ENCODE peak calls at places on chromosomes 12 and 14, in nine cellular contexts. T is HFF-Myc, W is lung, O is dorsolateral prefrontal cortex, B is spleen, D is astrocyte of the spinal cord, J is tibial artery, I is fibroblast of the aortic adventitia, S is mammary epithelial cell. G is an unnamed sample.

GRCh38 chr14:87971010-87971409 is 22.0 kb downstream of the GALC start:
- DNase-seq in O (no peak), I (no peak), J (no peak), S (no peak), T (no peak), D (no peak), B (no peak), W (no peak), G (no peak)

GRCh38 chr12:107092669-107093546 is 441 bp downstream of the CRY1 start:
- DNase-seq in B (peak), D (no peak), S (no peak), W (peak), I (peak), O (peak), T (no peak), J (peak), G (peak)

GRCh38 chr14:65334765-65335411 is 77.6 kb upstream of the FUT8 start:
- DNase-seq in B (no peak), J (no peak), O (no peak), I (no peak), W (no peak), D (no peak), T (no peak), S (no peak), G (no peak)

GRCh38 chr14:64337901-64338615 is 43.9 kb upstream of the ESR2 start:
- DNase-seq in W (no peak), I (peak), O (peak), J (peak), T (peak), S (peak), B (peak), D (peak), G (peak)

GRCh38 chr12:66813137-66813867 is 134.4 kb upstream of the GRIP1 start:
- DNase-seq in B (no peak), W (no peak), J (no peak), I (no peak), D (no peak), O (no peak), S (peak), T (no peak), G (no peak)

GRCh38 chr14:93271111-93271510 is 61.7 kb downstream of the BTBD7 start:
- DNase-seq in O (no peak), J (no peak), W (no peak), D (no peak), I (no peak), S (no peak), B (no peak), T (no peak), G (no peak)

GRCh38 chr12:51887476-51888315 is at the start of gene ANKRD33:
- DNase-seq in J (no peak), B (peak), I (no peak), D (no peak), T (no peak), S (no peak), W (no peak), O (no peak), G (no peak)

GRCh38 chr12:99152337-99152736 is 495.2 kb upstream of the GARIN6 start:
- DNase-seq in I (no peak), W (no peak), B (no peak), J (no peak), O (no peak), D (no peak), T (no peak), S (no peak), G (no peak)

GRCh38 chr14:84760506-84760905 is 769.4 kb upstream of the FLRT2 start:
- DNase-seq in S (no peak), W (no peak), B (no peak), J (no peak), D (no peak), T (no peak), I (no peak), O (no peak), G (peak)

GRCh38 chr14:91924871-91925726 is 22.4 kb downstream of the FBLN5 start:
- DNase-seq in W (no peak), B (no peak), O (no peak), T (no peak), S (peak), I (peak), D (no peak), J (no peak), G (peak)

GRCh38 chr12:118136559-118137003 is 657 bp downstream of the PEBP1 start:
- DNase-seq in B (peak), J (peak), S (peak), O (peak), T (no peak), W (peak), I (peak), D (peak), G (peak)

GRCh38 chr12:105933671-105934665 is 204.8 kb downstream of the NUAK1 start:
- DNase-seq in S (peak), B (no peak), I (peak), J (peak), D (peak), O (peak), T (peak), W (peak), G (peak)

GRCh38 chr12:123771261-123771660 is 9.2 kb downstream of the DNAH10 start:
- DNase-seq in S (no peak), J (no peak), W (no peak), B (no peak), O (no peak), D (no peak), T (no peak), I (no peak), G (no peak)

GRCh38 chr12:116361404-116362223 is 84.1 kb upstream of the MED13L start:
- DNase-seq in D (no peak), B (peak), W (no peak), S (no peak), J (no peak), T (no peak), I (no peak), O (no peak), G (no peak)

GRCh38 chr14:78341827-78342389 is 171.7 kb downstream of the NRXN3 start:
- DNase-seq in S (no peak), W (no peak), D (no peak), B (no peak), T (no peak), I (no peak), O (no peak), J (no peak), G (no peak)

GRCh38 chr14:23359167-23359626 is 5.8 kb downstream of the EFS start:
- DNase-seq in T (no peak), J (no peak), I (no peak), O (no peak), W (no peak), D (no peak), S (no peak), B (peak), G (no peak)

GRCh38 chr14:92058006-92058917 is 18.4 kb upstream of the TRIP11 start:
- DNase-seq in S (no peak), O (no peak), I (no peak), D (no peak), B (no peak), T (no peak), W (no peak), J (no peak), G (no peak)

GRCh38 chr14:81303258-81303935 is 82.6 kb upstream of the GTF2A1 start:
- DNase-seq in S (peak), B (peak), J (no peak), I (no peak), D (no peak), W (peak), O (no peak), T (no peak), G (no peak)

GRCh38 chr12:131001493-131001892 is 47.8 kb downstream of the ADGRD1 start:
- DNase-seq in B (peak), J (no peak), T (no peak), S (no peak), O (no peak), W (no peak), D (no peak), I (no peak), G (no peak)

DNA sequence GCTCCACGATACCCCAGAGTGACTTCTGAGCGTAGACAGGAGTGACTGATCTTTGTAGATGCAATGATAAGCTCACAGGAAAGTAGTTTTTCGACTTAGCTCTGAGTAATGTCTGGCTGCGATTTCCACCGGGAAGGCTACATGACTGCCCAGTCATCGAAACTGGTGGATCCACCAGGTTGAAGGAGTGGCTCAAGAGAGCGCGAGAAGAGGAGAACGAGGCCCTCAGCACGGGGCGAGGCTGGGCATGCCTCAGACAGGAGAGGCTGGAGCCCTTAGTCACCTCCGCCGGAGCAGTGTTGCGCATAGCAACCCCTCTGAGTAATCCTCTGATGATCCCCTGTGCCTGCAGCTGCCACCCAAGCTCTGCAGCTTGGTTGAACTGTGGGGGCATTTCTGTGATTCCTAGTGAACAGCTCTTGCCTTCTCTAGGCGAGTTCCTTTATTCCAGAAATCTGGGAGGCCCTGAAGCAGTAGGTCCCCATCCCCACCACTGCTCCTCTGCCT is 25.6 kb downstream of the ELK3 start:
- DNase-seq in O (no peak), S (peak), B (no peak), W (peak), D (peak), I (peak), T (no peak), J (no peak), G (peak)
- H3K4me3 ChIP-seq in O (no peak), S (peak), B (no peak), W (no peak), D (no peak), I (peak), T (no peak), J (no peak), G (peak)

GRCh38 chr12:6676962-6677361 is 12.2 kb downstream of the ZNF384 start:
- DNase-seq in B (no peak), J (no peak), D (no peak), O (no peak), W (no peak), S (no peak), I (no peak), T (no peak), G (no peak)

GRCh38 chr12:6667559-6668210 is 4.8 kb upstream of the ING4 start:
- DNase-seq in T (no peak), J (no peak), W (no peak), B (no peak), I (no peak), O (no peak), S (no peak), D (no peak), G (no peak)

GRCh38 chr12:6666211-6666610 is 3.3 kb upstream of the ING4 start:
- DNase-seq in B (no peak), D (peak), O (no peak), W (no peak), I (no peak), S (no peak), J (no peak), T (no peak), G (no peak)

GRCh38 chr12:6672143-6672542 is 9.2 kb upstream of the ING4 start:
- DNase-seq in W (no peak), T (no peak), B (no peak), D (no peak), J (no peak), O (no peak), S (no peak), I (no peak), G (no peak)
- TF ChIP-seq CTCF in W (no peak), T (no peak), B (no peak), D (no peak), J (no peak), O (no peak), S (no peak), I (no peak), G (no peak)

DNA sequence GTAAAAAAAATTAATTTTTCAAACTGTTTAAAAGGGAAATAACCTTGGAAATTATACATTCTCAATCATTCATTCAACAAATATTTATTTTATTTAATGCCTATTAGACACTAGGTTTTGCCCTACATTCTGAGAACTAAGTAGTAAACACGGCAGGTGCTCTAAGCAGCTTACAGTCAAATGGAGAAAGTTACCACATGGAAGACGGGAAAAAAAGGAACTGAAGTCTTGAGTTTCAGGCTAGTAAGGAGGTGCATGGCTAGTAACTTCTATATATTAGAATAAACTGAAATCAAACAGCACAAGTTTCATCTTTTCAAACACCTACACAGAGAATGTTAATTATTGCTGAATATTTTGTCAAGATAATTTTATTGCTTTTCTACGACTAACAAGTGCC is 52.9 kb downstream of the C12orf42 start:
- DNase-seq in I (no peak), O (no peak), B (no peak), S (no peak), T (no peak), D (no peak), W (no peak), J (no peak), G (no peak)
- H3K4me3 ChIP-seq in I (no peak), O (no peak), B (no peak), S (no peak), T (no peak), D (no peak), W (no peak), J (no peak), G (no peak)

DNA sequence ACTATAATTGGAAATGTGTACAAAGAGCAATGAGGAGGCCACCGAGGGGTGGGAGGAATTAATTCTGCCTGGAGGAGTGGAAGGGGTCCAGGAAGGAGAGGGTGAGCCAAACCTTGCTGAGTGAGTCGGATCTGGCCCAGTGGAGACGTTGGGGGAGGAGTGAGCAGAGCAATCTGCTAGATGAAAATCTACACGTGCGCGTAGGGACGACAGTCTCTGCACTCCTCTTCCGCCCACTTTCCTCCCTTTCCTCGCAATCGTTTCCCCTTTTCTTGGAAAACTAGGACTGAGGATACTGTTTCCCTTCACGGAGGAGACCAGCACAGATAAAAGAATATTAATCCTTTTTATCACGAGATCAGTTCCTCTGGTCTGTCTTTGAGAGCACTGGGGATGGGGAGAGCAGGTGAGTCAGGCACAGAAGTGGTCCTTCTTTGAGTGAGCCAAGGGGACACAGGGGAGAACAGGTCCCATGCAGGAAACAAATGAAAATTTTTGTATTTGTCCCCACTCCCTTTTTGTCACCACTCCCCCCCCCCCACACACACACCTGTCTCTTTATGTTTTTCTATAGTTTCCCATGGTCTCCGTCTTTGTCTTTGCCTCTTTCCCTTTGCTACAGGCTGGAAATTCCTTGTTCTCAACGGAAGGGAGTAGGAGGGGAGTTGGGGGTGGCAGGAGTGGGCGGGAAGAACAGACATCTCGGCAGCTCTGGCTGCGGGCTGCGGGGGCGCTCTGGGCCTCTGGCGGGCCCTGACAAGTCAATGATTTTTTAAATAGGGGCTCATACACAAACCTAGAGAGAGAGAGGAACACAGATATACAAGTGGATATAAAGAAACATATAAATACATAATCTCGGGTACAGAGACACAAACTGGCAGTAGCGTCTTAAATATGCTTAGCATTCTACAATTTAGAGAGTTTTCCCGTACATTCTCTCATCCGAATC is 2.6 kb upstream of the NAB2 start:
- DNase-seq in B (peak), W (no peak), J (peak), T (peak), D (peak), S (peak), O (peak), I (peak), G (peak)
- TF ChIP-seq CTCF in B (no peak), W (peak), J (peak), T (peak), D (peak), S (peak), O (no peak), I (peak), G (peak)

DNA sequence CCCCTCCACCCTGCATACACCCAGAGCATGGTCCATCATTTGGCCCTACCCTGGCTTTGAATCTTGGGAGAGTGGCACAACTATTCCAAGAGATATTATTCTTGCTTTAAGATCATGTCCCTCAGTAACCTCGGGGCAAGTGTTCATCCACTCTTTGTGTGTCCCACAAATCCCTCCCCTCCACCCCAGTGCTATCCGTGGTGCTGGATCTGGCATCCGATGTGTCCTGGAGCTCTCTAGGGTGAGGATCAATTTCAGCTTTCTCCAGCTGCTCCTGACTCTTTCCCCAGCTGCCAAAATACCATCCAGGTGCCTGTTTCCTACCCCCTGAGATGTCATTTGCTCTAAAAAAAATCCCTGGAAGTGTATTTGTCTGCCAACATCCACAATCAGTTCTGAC is 64.8 kb upstream of the CMKLR1 start:
- DNase-seq in W (no peak), S (no peak), I (no peak), T (no peak), B (no peak), J (no peak), O (no peak), D (no peak), G (no peak)
- H3K4me3 ChIP-seq in W (no peak), S (no peak), I (no peak), T (no peak), B (no peak), J (no peak), O (no peak), D (no peak), G (no peak)

GRCh38 chr14:72291908-72292688 is 359.9 kb downstream of the RGS6 start:
- DNase-seq in B (no peak), D (peak), O (peak), T (peak), W (no peak), S (peak), I (peak), J (no peak), G (peak)

GRCh38 chr14:72292689-72293024 is 360.4 kb downstream of the RGS6 start:
- DNase-seq in D (no peak), W (no peak), O (no peak), B (no peak), S (no peak), I (no peak), J (no peak), T (no peak), G (no peak)
- TF ChIP-seq CTCF in D (no peak), W (no peak), O (no peak), B (no peak), S (no peak), I (no peak), J (no peak), T (no peak), G (no peak)

DNA sequence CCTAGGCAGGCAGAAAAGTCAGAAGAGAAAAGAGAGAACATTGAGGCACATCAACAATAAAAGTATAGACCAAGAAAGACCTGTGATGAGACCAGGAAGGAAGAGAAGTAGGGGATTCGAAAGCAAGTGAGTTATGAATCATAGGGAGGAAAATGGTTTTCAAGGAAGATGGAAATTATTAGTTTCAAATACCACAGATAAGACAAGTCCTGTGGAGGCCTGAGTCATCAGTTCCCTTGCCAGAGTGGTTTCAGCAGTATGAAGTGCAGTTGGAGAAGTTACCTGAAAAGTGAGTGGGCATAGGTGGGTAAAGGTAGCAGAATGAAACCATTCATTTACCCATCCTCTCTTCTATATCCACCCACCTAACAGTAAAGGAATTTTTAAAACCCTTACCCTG is 25.2 kb upstream of the TSPAN8 start:
- DNase-seq in D (peak), B (no peak), W (no peak), O (no peak), S (peak), J (peak), T (no peak), I (peak), G (no peak)
- H3K4me3 ChIP-seq in D (no peak), B (no peak), W (no peak), O (no peak), S (no peak), J (no peak), T (no peak), I (no peak), G (no peak)

G was measured in AG10803.